ENCODE peak calls at places on chromosomes 4 and X, in nine cellular contexts. X is HFFc6, O is DMS79 treated with DMSO at 0.1 percent for 48 hours, C is NCI-H446, D is NCI-H2029, U is aorta, F is T-helper 1 cell, S is cardiac muscle cell, V is iris pigment epithelial cell. W is an unnamed sample.
A peak's percentile ranks its signal among the peaks of the same experiment; 100 is the strongest.

GRCh38 chrX:73963682-73964081 is 340.3 kb upstream of the ZCCHC13 start:
- DNase-seq in C (no peak), F (no peak), V (no peak), U (no peak), D (no peak), X (no peak), O (no peak), S (no peak), W (no peak)

GRCh38 chrX:34546366-34546765 is 110.7 kb downstream of the TMEM47 start:
- DNase-seq in X (no peak), O (no peak), S (no peak), V (no peak), C (no peak), U (no peak), D (no peak), F (no peak), W (no peak)

GRCh38 chrX:9180623-9181022 is 146.7 kb upstream of the FAM9B start:
- DNase-seq in O (no peak), S (no peak), C (no peak), U (no peak), X (no peak), F (no peak), V (no peak), D (no peak), W (no peak)

GRCh38 chrX:2327423-2327822 is 173.4 kb downstream of the DHRSX start:
- DNase-seq in U (no peak), F (no peak), V (no peak), C (no peak), S (no peak), O (no peak), D (no peak), X (no peak), W (no peak)

GRCh38 chr4:93359609-93360008 is 468.9 kb upstream of the ATOH1 start:
- DNase-seq in C (no peak), F (no peak), O (no peak), X (no peak), V (no peak), S (no peak), D (peak; percentile 65), U (no peak), W (no peak)

GRCh38 chr4:6520978-6521377 is 48.6 kb upstream of the PPP2R2C start:
- DNase-seq in C (no peak), O (no peak), F (no peak), X (no peak), V (no peak), U (no peak), D (no peak), S (no peak), W (no peak)

GRCh38 chr4:16225139-16225538 is 1.1 kb downstream of the TAPT1 start:
- DNase-seq in S (no peak), C (no peak), O (peak; percentile 7), D (no peak), X (peak; percentile 38), F (peak; percentile 48), V (peak; percentile 52), U (no peak), W (no peak)

GRCh38 chr4:154073107-154073817 is 284.4 kb upstream of the SFRP2 start:
- DNase-seq in U (no peak), S (no peak), O (no peak), F (no peak), D (no peak), V (peak; percentile 15), X (peak; percentile 19), C (no peak), W (no peak)

GRCh38 chr4:153005914-153006381 is 69.8 kb downstream of the FHDC1 start:
- DNase-seq in X (no peak), U (no peak), S (peak; percentile 12), D (no peak), V (no peak), C (no peak), F (no peak), O (no peak), W (no peak)

GRCh38 chrX:96440941-96441340 is 243.7 kb upstream of the DIAPH2 start:
- DNase-seq in C (no peak), S (no peak), V (no peak), D (no peak), X (no peak), O (no peak), U (no peak), F (no peak), W (no peak)

GRCh38 chrX:95332530-95332929 is 1352.1 kb upstream of the DIAPH2 start:
- DNase-seq in S (peak; percentile 45), X (no peak), D (no peak), V (no peak), O (no peak), F (no peak), C (no peak), U (no peak), W (no peak)

GRCh38 chr4:61889117-61889516 is 689.0 kb downstream of the ADGRL3 start:
- DNase-seq in S (no peak), U (no peak), O (no peak), X (no peak), C (no peak), F (no peak), V (no peak), D (no peak), W (no peak)

GRCh38 chrX:141989802-141990201 is 86.1 kb downstream of the MAGEC1 start:
- DNase-seq in V (peak; percentile 40), X (peak; percentile 66), F (no peak), S (no peak), C (no peak), D (no peak), O (no peak), U (no peak), W (no peak)

GRCh38 chrX:120504569-120504968 is 35.5 kb upstream of the LAMP2 start:
- DNase-seq in V (no peak), O (no peak), C (no peak), F (no peak), X (no peak), D (no peak), U (no peak), S (no peak), W (no peak)

GRCh38 chr4:8319061-8319460 is 49.5 kb downstream of the HTRA3 start:
- DNase-seq in U (no peak), D (no peak), C (no peak), X (no peak), O (no peak), F (no peak), V (no peak), S (no peak), W (no peak)

GRCh38 chrX:153930011-153930910 is 4.2 kb upstream of the ARHGAP4 start:
- DNase-seq in F (no peak), S (no peak), X (no peak), C (no peak), U (no peak), V (no peak), O (no peak), D (no peak), W (no peak)

GRCh38 chr4:79132826-79133225 is 193.0 kb downstream of the NAA11 start:
- DNase-seq in V (no peak), F (no peak), C (no peak), X (no peak), S (no peak), U (no peak), D (no peak), O (no peak), W (no peak)

GRCh38 chrX:3651272-3651671 is 62.2 kb downstream of the PRKX start:
- DNase-seq in O (no peak), S (peak; percentile 11), F (peak; percentile 26), D (no peak), X (peak; percentile 21), U (no peak), V (peak; percentile 43), C (no peak), W (no peak)

GRCh38 chr4:152697284-152698011 is 17.7 kb upstream of the TMEM154 start:
- DNase-seq in D (no peak), X (no peak), S (no peak), U (no peak), F (no peak), O (no peak), V (no peak), C (no peak), W (no peak)

GRCh38 chr4:184417802-184418511 is 56.4 kb downstream of the IRF2 start:
- DNase-seq in F (peak; percentile 85), S (no peak), O (no peak), V (peak; percentile 88), U (no peak), D (no peak), C (no peak), X (peak; percentile 90), W (no peak)

W was measured in breast epithelium.